ENCODE peak calls at places on chromosome 9, in four cellular contexts. O is adrenal gland, Y is tibial nerve, I is HepG2. T is an unnamed sample.

GRCh38 chr9:127931092-127931881 is 710 bp upstream of the PIP5KL1 start:
- DNase-seq in I (peak; percentile 50), Y (no peak), O (peak; percentile 67), T (no peak)

GRCh38 chr9:123893831-123894460 is 36.0 kb downstream of the DENND1A start:
- DNase-seq in O (no peak), Y (no peak), I (no peak), T (no peak)

GRCh38 chr9:3181049-3181953 is 337.4 kb upstream of the PUM3 start:
- DNase-seq in Y (no peak), I (peak; percentile 64), O (peak; percentile 25), T (no peak)

GRCh38 chr9:107989099-107989498 is 499.5 kb upstream of the KLF4 start:
- DNase-seq in O (no peak), I (no peak), Y (no peak), T (no peak)

GRCh38 chr9:74753650-74754049 is 134.1 kb downstream of the TRPM6 start:
- DNase-seq in O (no peak), Y (no peak), I (no peak), T (no peak)

GRCh38 chr9:87818308-87818707 is 64.4 kb upstream of the SPATA31E1 start:
- DNase-seq in O (no peak), Y (no peak), I (no peak), T (no peak)

GRCh38 chr9:77587851-77588250 is 60.3 kb downstream of the GNA14 start:
- DNase-seq in O (no peak), Y (no peak), I (no peak), T (no peak)

GRCh38 chr9:128286435-128286834 is 10.4 kb downstream of the SWI5 start:
- DNase-seq in Y (no peak), O (no peak), I (no peak), T (no peak)

GRCh38 chr9:73775757-73776156 is 624.1 kb downstream of the ANXA1 start:
- DNase-seq in I (no peak), O (no peak), Y (no peak), T (no peak)

GRCh38 chr9:34588671-34589370 is 703 bp downstream of the CNTFR start:
- DNase-seq in Y (no peak), I (no peak), O (no peak), T (no peak)

GRCh38 chr9:134532084-134532483 is 109.5 kb upstream of the COL5A1 start:
- DNase-seq in Y (no peak), I (no peak), O (no peak), T (no peak)

GRCh38 chr9:95666096-95666784 is 149.5 kb upstream of the PTCH1 start:
- DNase-seq in I (no peak), Y (peak; percentile 8), O (no peak), T (no peak)

GRCh38 chr9:95880011-95880690 is 4.7 kb downstream of the ERCC6L2 start:
- DNase-seq in I (no peak), Y (no peak), O (no peak), T (no peak)

GRCh38 chr9:137277329-137278041 is at the start of gene TOR4A:
- DNase-seq in I (peak; percentile 94), O (peak; percentile 70), Y (peak; percentile 54), T (peak; percentile 56)

GRCh38 chr9:81649475-81649874 is 39.9 kb downstream of the TLE1 start:
- DNase-seq in Y (no peak), I (no peak), O (no peak), T (no peak)

GRCh38 chr9:79641055-79641454 is 69.3 kb downstream of the TLE4 start:
- DNase-seq in Y (no peak), O (no peak), I (no peak), T (no peak)

GRCh38 chr9:4366649-4367330 is 66.9 kb upstream of the GLIS3 start:
- DNase-seq in I (peak; percentile 10), Y (no peak), O (peak; percentile 70), T (no peak)

GRCh38 chr9:87276327-87276841 is 221.3 kb upstream of the DAPK1 start:
- DNase-seq in O (no peak), Y (no peak), I (no peak), T (no peak)

GRCh38 chr9:128121466-128121810 is 6.1 kb downstream of the PTGES2 start:
- DNase-seq in O (no peak), I (no peak), Y (no peak), T (no peak)

GRCh38 chr9:109728696-109729300 is 51.2 kb upstream of the PALM2AKAP2 start:
- DNase-seq in I (no peak), O (no peak), Y (no peak), T (no peak)

GRCh38 chr9:116157436-116158138 is 4.0 kb downstream of the PAPPA start:
- DNase-seq in I (no peak), O (no peak), Y (no peak), T (no peak)

GRCh38 chr9:16030513-16031185 is 477.8 kb downstream of the CCDC171 start:
- DNase-seq in O (no peak), I (no peak), Y (no peak), T (peak; percentile 26)

GRCh38 chr9:91197232-91198181 is 164.2 kb downstream of the AUH start:
- DNase-seq in I (peak; percentile 99), O (peak; percentile 95), Y (peak; percentile 95), T (no peak)

GRCh38 chr9:99121604-99122003 is 16.7 kb downstream of the TGFBR1 start:
- DNase-seq in I (no peak), O (no peak), Y (no peak), T (no peak)

GRCh38 chr9:4048441-4048840 is 251.4 kb downstream of the GLIS3 start:
- DNase-seq in I (no peak), Y (no peak), O (no peak), T (no peak)

GRCh38 chr9:70043285-70043684 is 363 bp upstream of the MAMDC2 start:
- DNase-seq in O (no peak), I (no peak), Y (no peak), T (no peak)

GRCh38 chr9:78958887-78959286 is 612.9 kb upstream of the TLE4 start:
- DNase-seq in O (no peak), Y (no peak), I (no peak), T (no peak)

DNA sequence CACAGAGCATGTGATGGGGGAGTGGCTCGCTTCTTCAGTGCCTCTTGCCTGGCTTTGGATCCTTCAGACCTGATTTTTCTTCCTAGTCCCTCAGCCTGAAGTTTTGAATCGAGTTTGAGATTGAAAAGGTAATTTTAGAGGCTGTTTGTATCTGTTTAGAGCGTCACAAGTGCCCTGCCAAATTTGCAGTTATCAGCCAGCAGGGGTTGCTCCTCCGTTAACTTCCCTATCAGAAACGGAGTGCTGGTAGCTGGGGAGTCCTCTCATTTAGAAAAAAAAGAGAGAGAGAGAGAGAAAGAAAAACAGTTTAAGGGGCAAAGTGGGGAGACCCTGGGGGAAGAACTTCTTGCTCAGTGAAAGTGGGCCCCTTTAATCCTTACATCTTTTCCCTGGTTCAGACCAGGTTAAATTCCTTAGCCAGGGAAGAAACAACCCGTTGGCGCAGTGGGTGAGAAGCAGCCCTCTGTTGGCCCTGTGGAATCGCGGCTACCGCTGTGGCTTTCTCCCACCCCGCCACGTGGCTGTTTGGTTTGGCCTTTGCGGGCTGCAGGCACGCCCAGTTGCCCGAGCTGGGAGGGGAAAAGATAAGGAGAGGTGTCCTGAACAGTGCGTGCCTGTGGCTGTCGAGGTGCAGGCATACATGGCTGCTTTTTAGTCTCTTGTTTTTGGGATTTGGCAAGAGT is 576.7 kb upstream of the ACO1 start:
- DNase-seq in Y (no peak), I (peak; percentile 43), O (no peak), T (no peak)
- TF ChIP-seq CTCF in Y (no peak), I (peak; percentile 49), O (no peak), T (no peak)

GRCh38 chr9:93290495-93291434 is 106.8 kb downstream of the WNK2 start:
- DNase-seq in Y (no peak), O (no peak), I (no peak), T (no peak)

GRCh38 chr9:93287189-93287552 is 103.2 kb downstream of the WNK2 start:
- DNase-seq in I (no peak), Y (no peak), O (no peak), T (no peak)

GRCh38 chr9:93287593-93287992 is 103.7 kb downstream of the WNK2 start:
- DNase-seq in I (no peak), Y (no peak), O (no peak), T (no peak)

GRCh38 chr9:93288341-93288740 is 104.4 kb downstream of the WNK2 start:
- DNase-seq in I (peak; percentile 33), Y (no peak), O (no peak), T (no peak)

GRCh38 chr9:93288891-93289883 is 105.2 kb downstream of the WNK2 start:
- DNase-seq in Y (no peak), I (peak; percentile 79), O (no peak), T (no peak)
- TF ChIP-seq CTCF in Y (no peak), I (no peak), O (no peak), T (no peak)

GRCh38 chr9:6757988-6758417 is 230 bp downstream of the KDM4C start:
- DNase-seq in O (peak; percentile 96), I (no peak), Y (peak; percentile 92), T (no peak)

GRCh38 chr9:6757132-6757987 is at the start of gene KDM4C:
- DNase-seq in Y (peak; percentile 80), O (peak; percentile 93), I (peak; percentile 90), T (peak; percentile 94)

GRCh38 chr9:6761306-6761705 is 3.5 kb downstream of the KDM4C start:
- DNase-seq in O (no peak), I (no peak), Y (no peak), T (no peak)

GRCh38 chr9:6759114-6759977 is 1.6 kb downstream of the KDM4C start:
- DNase-seq in Y (peak; percentile 13), I (peak; percentile 32), O (no peak), T (peak; percentile 40)

DNA sequence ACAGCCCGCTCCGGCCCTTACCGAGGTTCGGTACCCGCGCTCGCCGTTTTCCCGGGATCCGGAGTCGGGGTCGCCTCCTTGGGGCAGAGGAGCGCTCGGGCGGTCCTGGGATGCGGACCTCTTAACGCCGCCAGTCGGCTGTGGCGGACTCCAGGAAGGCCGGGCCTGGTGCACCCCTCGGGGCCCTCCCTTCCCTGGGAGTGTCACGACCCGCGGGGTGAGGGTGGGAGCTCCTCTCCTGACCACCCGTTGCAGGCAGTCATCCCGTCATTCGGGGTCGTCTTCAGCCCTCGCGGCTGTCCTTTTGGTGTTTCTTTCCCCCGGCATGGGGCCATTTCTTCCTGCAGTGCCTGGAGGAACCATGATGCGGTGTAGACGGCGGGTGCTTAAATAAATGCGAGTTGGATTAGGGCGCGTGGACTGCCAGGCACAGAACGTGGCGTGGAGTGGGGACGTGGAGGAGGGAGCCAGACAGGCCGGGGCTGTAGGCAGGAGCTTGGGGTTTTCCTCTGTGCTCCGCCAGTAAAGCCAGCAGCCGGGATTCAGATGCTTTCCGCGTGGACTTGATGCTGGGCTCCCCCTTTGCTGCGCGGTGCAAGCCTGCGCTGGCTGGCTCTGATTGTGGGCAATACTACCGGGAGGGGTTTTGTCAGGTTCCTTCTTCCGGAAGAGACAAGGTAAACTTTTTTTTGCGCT is 793 bp downstream of the KDM4C start:
- DNase-seq in O (peak; percentile 61), Y (peak; percentile 42), I (peak; percentile 49), T (peak; percentile 56)
- TF ChIP-seq CTCF in O (peak; percentile 35), Y (no peak), I (no peak), T (no peak)

DNA sequence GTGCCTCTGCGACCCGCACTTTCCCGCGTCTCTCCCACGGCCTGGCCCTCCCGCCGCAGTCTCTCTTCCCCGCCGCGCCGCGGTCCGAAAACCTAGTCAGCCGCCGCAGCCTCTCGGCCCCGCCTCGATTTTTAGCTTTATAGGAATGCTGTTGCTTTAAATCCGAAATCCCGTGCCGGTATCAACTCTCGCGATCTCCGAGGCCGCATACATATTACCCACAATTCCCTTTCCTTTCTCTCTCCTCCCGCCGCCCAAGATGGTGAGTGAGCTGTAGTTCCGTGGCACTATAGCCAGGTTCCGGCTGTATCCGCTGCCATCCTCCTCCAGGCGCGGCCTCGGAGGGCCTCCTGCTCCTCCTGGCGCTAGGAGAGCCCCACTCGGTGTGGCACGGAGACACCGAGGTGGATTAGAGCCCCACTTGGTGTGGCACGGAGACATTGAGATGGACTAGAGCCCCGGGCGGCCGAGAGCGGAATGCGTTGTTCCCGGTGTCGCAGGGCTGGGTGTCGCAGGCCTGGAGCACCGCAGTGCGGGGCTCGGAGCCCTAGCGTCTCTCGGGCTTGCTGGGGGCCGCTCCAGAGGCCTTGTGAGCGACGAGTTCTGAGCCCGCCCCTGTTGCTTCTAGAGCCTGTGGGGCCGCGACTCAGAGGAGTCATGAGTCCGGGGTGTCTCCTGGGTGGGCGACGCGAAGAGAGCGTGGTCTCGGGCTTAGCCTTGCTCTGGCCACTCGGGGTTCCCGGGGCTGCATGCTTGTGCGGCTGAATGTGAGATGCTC is at the start of the genes MED22 and RPL7A:
- DNase-seq in I (peak; percentile 94), O (peak; percentile 98), Y (peak; percentile 97), T (peak; percentile 87)
- TF ChIP-seq CTCF in I (peak; percentile 7), O (no peak), Y (peak; percentile 48), T (no peak)

T was measured in natural killer cell.